ENCODE peak calls at places on chromosomes 3 and 15, in four cellular contexts. One of them, this sample, is unnamed.

GRCh38 chr15:101651753-101652097 is 456 bp downstream of the TM2D3 start:
- DNase-seq in mammary epithelial cell: peak; percentile 43
- DNase-seq in SW480: peak; percentile 48
- DNase-seq in RPMI7951: no peak
- DNase-seq in this sample: peak; percentile 37

GRCh38 chr3:113214227-113214626 is 2.9 kb downstream of the BOC start:
- DNase-seq in mammary epithelial cell: no peak
- DNase-seq in SW480: no peak
- DNase-seq in RPMI7951: no peak
- DNase-seq in this sample: no peak

GRCh38 chr3:126149960-126150515 is 30.3 kb downstream of the ALDH1L1 start:
- DNase-seq in mammary epithelial cell: no peak
- DNase-seq in SW480: no peak
- DNase-seq in RPMI7951: no peak
- DNase-seq in this sample: no peak

GRCh38 chr3:118102737-118103136 is 931.9 kb downstream of the IGSF11 start:
- DNase-seq in mammary epithelial cell: peak; percentile 83
- DNase-seq in SW480: peak; percentile 9
- DNase-seq in RPMI7951: peak; percentile 12
- DNase-seq in this sample: peak; percentile 47

GRCh38 chr3:155196131-155197075 is 97.1 kb downstream of the STRIT1 start:
- DNase-seq in mammary epithelial cell: no peak
- DNase-seq in SW480: no peak
- DNase-seq in RPMI7951: no peak
- DNase-seq in this sample: no peak

GRCh38 chr3:123152656-123153055 is 49.1 kb upstream of the SEC22A start:
- DNase-seq in mammary epithelial cell: no peak
- DNase-seq in SW480: no peak
- DNase-seq in RPMI7951: no peak
- DNase-seq in this sample: no peak

GRCh38 chr3:127216415-127217261 is 23.7 kb downstream of the PRR23E start:
- DNase-seq in mammary epithelial cell: no peak
- DNase-seq in SW480: no peak
- DNase-seq in RPMI7951: peak; percentile 42
- DNase-seq in this sample: no peak

GRCh38 chr15:23422946-23423708 is 23.9 kb downstream of the GOLGA6L2 start:
- DNase-seq in mammary epithelial cell: no peak
- DNase-seq in SW480: peak; percentile 10
- DNase-seq in RPMI7951: peak; percentile 79
- DNase-seq in this sample: peak; percentile 35

GRCh38 chr3:78701537-78701936 is 1066.3 kb downstream of the ROBO1 start:
- DNase-seq in mammary epithelial cell: no peak
- DNase-seq in SW480: no peak
- DNase-seq in RPMI7951: no peak
- DNase-seq in this sample: no peak

GRCh38 chr3:45976191-45977091 is 19.2 kb downstream of the FYCO1 start:
- DNase-seq in mammary epithelial cell: no peak
- DNase-seq in SW480: no peak
- DNase-seq in RPMI7951: no peak
- DNase-seq in this sample: no peak

GRCh38 chr15:80693682-80694623 is 1.2 kb upstream of the ABHD17C start:
- DNase-seq in mammary epithelial cell: no peak
- DNase-seq in SW480: peak; percentile 13
- DNase-seq in RPMI7951: peak; percentile 22
- DNase-seq in this sample: peak; percentile 13

GRCh38 chr15:74011610-74012009 is 17.1 kb downstream of the PML start:
- DNase-seq in mammary epithelial cell: no peak
- DNase-seq in SW480: no peak
- DNase-seq in RPMI7951: no peak
- DNase-seq in this sample: peak; percentile 42

GRCh38 chr15:70783610-70784021 is 20.3 kb upstream of the UACA start:
- DNase-seq in mammary epithelial cell: peak; percentile 60
- DNase-seq in SW480: peak; percentile 50
- DNase-seq in RPMI7951: peak; percentile 76
- DNase-seq in this sample: peak; percentile 75

GRCh38 chr15:81152799-81153198 is 18.7 kb downstream of the CFAP161 start:
- DNase-seq in mammary epithelial cell: peak; percentile 26
- DNase-seq in SW480: no peak
- DNase-seq in RPMI7951: no peak
- DNase-seq in this sample: no peak

GRCh38 chr15:94075349-94075748 is 156.0 kb upstream of the MCTP2 start:
- DNase-seq in mammary epithelial cell: no peak
- DNase-seq in SW480: no peak
- DNase-seq in RPMI7951: peak; percentile 11
- DNase-seq in this sample: no peak